ENCODE peak calls at places on chromosomes 11 and 22, in five cellular contexts. A, T, H, I and C are unnamed samples.

GRCh38 chr22:46931881-46932280 is 169.4 kb downstream of the TBC1D22A start:
- DNase-seq in A (no peak), H (peak; percentile 20), I (no peak), T (peak; percentile 11), C (no peak)

GRCh38 chr22:45334528-45334927 is 24.8 kb downstream of the FAM118A start:
- DNase-seq in T (no peak), A (no peak), I (no peak), H (no peak), C (no peak)

GRCh38 chr11:38710262-38710661 is 2112.2 kb upstream of the RAG2 start:
- DNase-seq in T (no peak), A (no peak), I (no peak), H (no peak), C (no peak)

GRCh38 chr11:118907749-118908106 is 18.0 kb downstream of the BCL9L start:
- DNase-seq in H (no peak), T (no peak), A (no peak), I (no peak), C (no peak)

GRCh38 chr22:30582788-30583575 is 8.5 kb upstream of the GAL3ST1 start:
- DNase-seq in H (no peak), I (no peak), T (no peak), A (no peak), C (no peak)

GRCh38 chr22:25942989-25943411 is 201.0 kb downstream of the MYO18B start:
- DNase-seq in T (peak; percentile 19), A (no peak), H (no peak), I (peak; percentile 31), C (no peak)

GRCh38 chr11:128627666-128628342 is 40.4 kb upstream of the ETS1 start:
- DNase-seq in H (no peak), I (no peak), T (no peak), A (no peak), C (peak; percentile 21)

GRCh38 chr22:39674536-39674935 is 104.0 kb downstream of the CACNA1I start:
- DNase-seq in H (peak; percentile 26), A (no peak), T (no peak), I (no peak), C (no peak)

GRCh38 chr22:23772315-23773246 is at the start of gene MMP11:
- DNase-seq in I (no peak), H (no peak), T (peak; percentile 81), A (no peak), C (no peak)

GRCh38 chr11:16154715-16155396 is 201.5 kb downstream of the SOX6 start:
- DNase-seq in T (no peak), A (peak; percentile 51), H (no peak), I (no peak), C (no peak)

GRCh38 chr11:5989203-5989602 is 2.4 kb upstream of the OR52L1 start:
- DNase-seq in A (no peak), T (no peak), H (no peak), I (no peak), C (no peak)

GRCh38 chr11:100830295-100830694 is 143.2 kb downstream of the ARHGAP42 start:
- DNase-seq in H (no peak), I (no peak), T (no peak), A (no peak), C (no peak)

GRCh38 chr11:119645018-119645417 is 84.0 kb downstream of the NECTIN1 start:
- DNase-seq in T (no peak), H (no peak), A (no peak), I (no peak), C (no peak)

GRCh38 chr22:26642465-26643367 is 14.7 kb upstream of the MIAT start:
- DNase-seq in I (no peak), T (no peak), H (no peak), A (no peak), C (no peak)

DNA sequence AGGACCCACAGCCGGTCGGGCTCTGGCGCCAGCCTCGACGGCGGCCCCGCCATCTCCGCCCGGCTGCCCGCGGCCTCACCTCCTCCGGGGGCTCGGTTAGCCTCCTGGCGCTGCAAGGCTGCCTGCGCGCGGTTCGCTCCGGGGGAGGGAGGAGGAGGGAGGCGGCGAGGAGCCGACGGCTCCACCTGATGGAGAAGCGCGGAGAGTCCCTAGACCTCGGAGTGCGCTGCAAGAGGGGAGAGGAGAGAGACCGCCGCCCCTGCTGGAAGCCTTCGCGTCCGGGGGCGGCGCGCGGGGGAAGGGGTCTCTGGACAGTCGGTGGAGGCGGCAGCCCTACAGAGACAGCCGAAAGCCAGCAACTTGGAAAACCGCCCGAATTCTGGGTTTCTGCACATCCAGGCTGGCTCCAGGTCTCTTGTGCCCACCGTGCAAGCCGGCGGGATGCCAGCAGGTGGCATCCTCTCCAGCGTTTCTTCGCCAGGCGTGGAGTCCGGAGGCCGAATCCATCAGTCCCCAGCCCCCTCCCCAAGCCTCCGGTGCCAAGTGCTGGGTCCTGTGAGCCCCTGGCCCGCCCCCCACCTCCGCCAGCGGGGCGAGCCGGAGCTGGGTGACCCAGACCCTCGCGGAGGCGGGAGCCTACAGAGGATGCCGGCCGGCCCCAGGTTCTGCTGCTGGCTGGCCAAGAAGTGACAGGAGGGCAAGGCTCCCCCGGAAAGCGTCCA is 2.9 kb upstream of the KIRREL3 start:
- DNase-seq in A (no peak), T (peak; percentile 29), I (no peak), H (peak; percentile 58), C (no peak)
- H3K4me3 ChIP-seq in A (no peak overlapping the region), T (no peak overlapping the region), I (no peak overlapping the region), H (peak overlapping the region; percentile 41), C (peak overlapping the region; percentile 49)

GRCh38 chr11:13468750-13469149 is 5.7 kb upstream of the BTBD10 start:
- DNase-seq in I (no peak), A (no peak), T (no peak), H (no peak), C (no peak)
- H3K4me3 ChIP-seq in I (no peak overlapping the region), A (no peak overlapping the region), T (no peak overlapping the region), H (no peak overlapping the region), C (no peak overlapping the region)

GRCh38 chr11:33387996-33388395 is 130.8 kb downstream of the HIPK3 start:
- DNase-seq in T (no peak), I (no peak), A (no peak), H (no peak), C (no peak)

GRCh38 chr11:33383075-33383919 is 126.1 kb downstream of the HIPK3 start:
- DNase-seq in T (no peak), H (no peak), A (no peak), I (no peak), C (no peak)

GRCh38 chr11:33387586-33387985 is 130.4 kb downstream of the HIPK3 start:
- DNase-seq in I (no peak), T (no peak), H (no peak), A (no peak), C (no peak)

GRCh38 chr11:33383920-33384209 is 126.7 kb downstream of the HIPK3 start:
- DNase-seq in A (no peak), T (no peak), H (no peak), I (no peak), C (no peak)

GRCh38 chr11:33384251-33384650 is 127.1 kb downstream of the HIPK3 start:
- DNase-seq in I (no peak), H (no peak), T (no peak), A (no peak), C (no peak)
- H3K4me3 ChIP-seq in I (no peak overlapping the region), H (no peak overlapping the region), T (no peak overlapping the region), A (no peak overlapping the region), C (no peak overlapping the region)

DNA sequence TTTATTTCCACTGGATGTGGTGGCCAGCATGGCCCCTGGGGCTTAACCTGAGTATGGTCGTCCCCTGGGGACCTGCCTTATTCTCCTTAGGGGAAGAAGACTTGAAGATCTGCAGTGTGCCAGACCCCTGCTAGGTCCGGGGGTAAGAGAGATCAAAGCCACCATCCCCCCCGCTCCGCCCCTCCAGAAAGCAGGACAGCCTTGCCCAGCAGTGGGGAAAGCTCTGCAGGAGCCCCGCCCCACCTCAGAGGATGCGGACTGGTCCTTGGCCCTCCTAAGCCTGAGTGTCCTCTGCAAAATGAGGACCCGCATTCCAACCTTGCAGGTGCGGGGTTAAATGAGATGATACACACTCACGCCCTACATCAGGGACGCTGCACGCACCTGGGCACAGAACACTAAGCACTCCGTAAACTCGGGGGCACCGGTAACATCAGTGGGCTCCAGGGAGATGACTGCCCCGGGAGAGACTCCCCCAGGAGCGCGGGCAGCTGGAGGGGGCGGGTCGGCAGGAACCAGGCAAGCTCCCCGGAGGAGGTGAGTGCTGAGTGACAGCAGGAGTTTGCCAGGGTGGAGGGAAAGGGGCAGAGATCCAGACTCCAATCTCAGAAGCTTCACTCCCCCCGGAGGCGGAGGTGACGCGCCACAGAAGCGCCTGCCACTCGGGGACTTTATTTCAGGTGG is 564 bp upstream of the ANO1 start:
- DNase-seq in T (no peak), A (no peak), H (no peak), I (no peak), C (no peak)
- H3K4me3 ChIP-seq in T (no peak overlapping the region), A (no peak overlapping the region), H (peak overlapping the region; percentile 48), I (no peak overlapping the region), C (peak overlapping the region; percentile 80)

GRCh38 chr11:60633645-60634044 is 65.8 kb upstream of the MS4A8 start:
- DNase-seq in H (no peak), T (no peak), I (no peak), A (no peak), C (no peak)

GRCh38 chr11:60629399-60629798 is 70.0 kb upstream of the MS4A8 start:
- DNase-seq in H (no peak), I (no peak), T (no peak), A (no peak), C (no peak)

GRCh38 chr11:60634151-60634550 is 65.3 kb upstream of the MS4A8 start:
- DNase-seq in I (no peak), H (no peak), A (no peak), T (no peak), C (no peak)

GRCh38 chr11:60631939-60632338 is 67.5 kb upstream of the MS4A8 start:
- DNase-seq in H (no peak), A (no peak), T (no peak), I (no peak), C (no peak)
- H3K4me3 ChIP-seq in H (no peak overlapping the region), A (no peak overlapping the region), T (no peak overlapping the region), I (no peak overlapping the region), C (no peak overlapping the region)